ENCODE peak calls at places on chromosomes 12 and 14, in six cellular contexts. V is H54; Z is posterior cingulate gyrus; E is adrenal gland; Y is neural crest cell; Q is stimulated activated CD8-positive, alpha-beta memory T cell treated with anti-CD3 and anti-CD28 coated beads, Interleukin-7, amount 100 ng/mL, for 1 hour. A is an unnamed sample.
A peak's percentile ranks its signal among the peaks of the same experiment; 100 is the strongest.

GRCh38 chr12:2902287-2902880 is 11.7 kb downstream of the TULP3 start:
- DNase-seq in Y (no peak), E (no peak), Z (no peak), V (no peak), Q (no peak), A (no peak)

GRCh38 chr12:109310247-109311125 is 1.4 kb upstream of the FOXN4 start:
- DNase-seq in E (no peak), Y (no peak), V (no peak), Z (no peak), Q (no peak), A (no peak)

GRCh38 chr14:100428727-100429126 is 105.6 kb downstream of the SLC25A47 start:
- DNase-seq in Z (no peak), Q (no peak), E (peak; percentile 91), Y (no peak), V (no peak), A (no peak)

GRCh38 chr12:63098851-63099250 is 52.1 kb downstream of the AVPR1A start:
- DNase-seq in V (no peak), E (no peak), Q (no peak), Y (no peak), Z (no peak), A (no peak)

GRCh38 chr14:50025776-50026175 is 90.6 kb downstream of the VCPKMT start:
- DNase-seq in E (no peak), Z (no peak), Q (no peak), V (no peak), Y (no peak), A (peak; percentile 53)

GRCh38 chr12:47811581-47812484 is 7.9 kb downstream of the HDAC7 start:
- DNase-seq in Y (no peak), Z (no peak), E (peak; percentile 81), Q (no peak), V (peak; percentile 41), A (no peak)

GRCh38 chr12:68310370-68310769 is 21.8 kb downstream of the MDM1 start:
- DNase-seq in Y (no peak), V (peak; percentile 21), Z (no peak), E (no peak), Q (no peak), A (no peak)

GRCh38 chr12:106766393-106766826 is 8.1 kb upstream of the RIC8B start:
- DNase-seq in Z (no peak), Q (no peak), Y (no peak), E (peak; percentile 82), V (no peak), A (no peak)

GRCh38 chr12:105419606-105420005 is 89.1 kb downstream of the C12orf75 start:
- DNase-seq in E (no peak), Y (no peak), V (no peak), Q (no peak), Z (no peak), A (peak; percentile 52)

GRCh38 chr12:102564026-102564425 is 83.7 kb upstream of the IGF1 start:
- DNase-seq in Z (no peak), Q (no peak), E (no peak), Y (no peak), V (no peak), A (no peak)

GRCh38 chr12:32240833-32241232 is 134.2 kb downstream of the BICD1 start:
- DNase-seq in E (no peak), V (peak; percentile 30), Q (no peak), Y (no peak), Z (no peak), A (no peak)

GRCh38 chr14:92646952-92647461 is 101.4 kb downstream of the LGMN start:
- DNase-seq in Y (no peak), V (peak; percentile 34), Z (no peak), Q (no peak), E (no peak), A (no peak)

GRCh38 chr14:39492267-39492666 is 60.0 kb upstream of the FBXO33 start:
- DNase-seq in V (no peak), E (no peak), Y (no peak), Q (no peak), Z (no peak), A (no peak)

A was measured in NCI-H1694.